ENCODE peak calls at places on chromosomes 11 and 22, in five cellular contexts. A is stomach, G is EH, J is heart right ventricle, Z is fibroblast of the conjunctiva. T is an unnamed sample.

GRCh38 chr11:93587858-93588581 is 44.8 kb upstream of the SMCO4 start:
- DNase-seq in J (no peak), A (no peak), G (no peak), Z (no peak), T (no peak)

GRCh38 chr11:12207384-12208150 is 97.2 kb downstream of the MICAL2 start:
- DNase-seq in J (no peak), Z (peak), G (peak), A (no peak), T (peak)

GRCh38 chr11:64241175-64241429 is 207 bp downstream of the FKBP2 start:
- DNase-seq in A (no peak), G (no peak), J (no peak), Z (no peak), T (no peak)

GRCh38 chr22:37260939-37261338 is 16.9 kb upstream of the RAC2 start:
- DNase-seq in Z (no peak), A (peak), J (peak), G (peak), T (peak)

GRCh38 chr11:120316880-120317688 is 8.0 kb upstream of the TLCD5 start:
- DNase-seq in J (peak), G (no peak), Z (no peak), A (peak), T (no peak)

GRCh38 chr11:115623021-115623451 is 118.8 kb upstream of the CADM1 start:
- DNase-seq in A (peak), J (peak), Z (peak), G (peak), T (peak)

GRCh38 chr22:44364750-44365118 is 52.0 kb upstream of the SHISAL1 start:
- DNase-seq in A (no peak), Z (no peak), J (no peak), G (no peak), T (no peak)

GRCh38 chr11:130740819-130741218 is 175.5 kb downstream of the SNX19 start:
- DNase-seq in J (no peak), G (peak), A (no peak), Z (no peak), T (no peak)

GRCh38 chr11:79982185-79982584 is 541.4 kb upstream of the TENM4 start:
- DNase-seq in G (no peak), Z (no peak), J (no peak), A (no peak), T (no peak)

GRCh38 chr11:2142762-2143202 is 3.6 kb upstream of the IGF2 start:
- DNase-seq in J (no peak), Z (no peak), G (peak), A (no peak), T (peak)

GRCh38 chr11:92978226-92979111 is 9.0 kb downstream of the MTNR1B start:
- DNase-seq in G (peak), A (peak), Z (peak), J (peak), T (peak)

GRCh38 chr11:112961751-112962747 is 829 bp downstream of the NCAM1 start:
- DNase-seq in J (peak), A (no peak), Z (no peak), G (no peak), T (no peak)

GRCh38 chr11:18720811-18721575 is 5.0 kb downstream of the IGSF22 start:
- DNase-seq in G (peak), Z (peak), J (peak), A (peak), T (peak)

GRCh38 chr22:16559056-16559955 is 33.3 kb downstream of the CCT8L2 start:
- DNase-seq in A (no peak), G (no peak), J (no peak), Z (no peak), T (no peak)

GRCh38 chr22:27197071-27197470 is 539.7 kb downstream of the MIAT start:
- DNase-seq in J (no peak), A (no peak), Z (no peak), G (no peak), T (no peak)

GRCh38 chr11:59437770-59438169 is 1.5 kb downstream of the OR5A1 start:
- DNase-seq in J (no peak), Z (no peak), A (no peak), G (no peak), T (no peak)

GRCh38 chr11:62613275-62613864 is 313 bp downstream of the ROM1 start:
- DNase-seq in A (peak), G (no peak), J (no peak), Z (no peak), T (no peak)

GRCh38 chr11:2257023-2257700 is 13.2 kb downstream of the ASCL2 start:
- DNase-seq in J (no peak), G (no peak), Z (no peak), A (peak), T (no peak)

GRCh38 chr11:77617892-77618291 is 19.7 kb downstream of the CLNS1A start:
- DNase-seq in Z (no peak), A (no peak), J (no peak), G (peak), T (peak)

GRCh38 chr22:49439373-49439772 is 388.3 kb downstream of the BRD1 start:
- DNase-seq in A (no peak), G (no peak), J (no peak), Z (no peak), T (no peak)

GRCh38 chr11:133896642-133897330 is 51.5 kb upstream of the SPATA19 start:
- DNase-seq in J (no peak), A (peak), G (no peak), Z (no peak), T (no peak)

GRCh38 chr11:47394050-47394321 is 14.4 kb upstream of the SLC39A13 start:
- DNase-seq in A (no peak), Z (no peak), G (no peak), J (no peak), T (no peak)

GRCh38 chr11:128448981-128449713 is 138.2 kb downstream of the ETS1 start:
- DNase-seq in A (no peak), G (no peak), Z (no peak), J (no peak), T (no peak)

GRCh38 chr11:102802341-102802740 is 4.4 kb upstream of the MMP1 start:
- DNase-seq in Z (peak), A (no peak), J (no peak), G (peak), T (peak)

GRCh38 chr11:2762031-2762380 is 62.2 kb upstream of the KCNQ1OT1 start:
- DNase-seq in J (no peak), G (no peak), A (no peak), Z (no peak), T (no peak)

GRCh38 chr22:46043816-46044717 is 67.1 kb upstream of the WNT7B start:
- DNase-seq in Z (no peak), G (peak), J (no peak), A (peak), T (peak)

GRCh38 chr11:111429066-111429506 is 50.0 kb upstream of the POU2AF1 start:
- DNase-seq in G (peak), A (peak), Z (peak), J (no peak), T (peak)

GRCh38 chr11:62770778-62771143 is 435 bp upstream of the TAF6L start:
- DNase-seq in G (no peak), J (no peak), Z (no peak), A (no peak), T (no peak)

GRCh38 chr22:46147061-46147460 is 3.3 kb upstream of the PPARA start:
- DNase-seq in G (no peak), J (peak), Z (no peak), A (no peak), T (no peak)

GRCh38 chr11:89361738-89362137 is 129.4 kb downstream of the NOX4 start:
- DNase-seq in A (no peak), Z (no peak), G (no peak), J (no peak), T (no peak)

GRCh38 chr11:94809251-94809650 is 41.1 kb downstream of the AMOTL1 start:
- DNase-seq in Z (no peak), J (no peak), A (no peak), G (peak), T (peak)

T was measured in EL.